ENCODE peak calls at places on chromosomes 16 and 17, in seven cellular contexts. M is ascending aorta, N is BJ, E is psoas muscle, D is fibroblast of the aortic adventitia, A is GM10248, J is right atrium auricular region. Y is an unnamed sample.

GRCh38 chr16:749010-749409 is 8.2 kb upstream of the CIAO3 start:
- DNase-seq in M (no peak), N (peak), E (no peak), D (peak), A (no peak), J (no peak), Y (no peak)

GRCh38 chr17:32757963-32758362 is 119.0 kb downstream of the MYO1D start:
- DNase-seq in M (no peak), N (peak), E (no peak), D (no peak), A (no peak), J (no peak), Y (no peak)

GRCh38 chr16:87697256-87697655 is 68.5 kb downstream of the KLHDC4 start:
- DNase-seq in M (no peak), N (no peak), E (no peak), D (no peak), A (no peak), J (no peak), Y (no peak)

GRCh38 chr17:62888148-62888547 is 77.9 kb upstream of the TANC2 start:
- DNase-seq in M (no peak), N (no peak), E (no peak), D (no peak), A (no peak), J (no peak), Y (no peak)

GRCh38 chr16:12435730-12436129 is 368.0 kb downstream of the CPPED1 start:
- DNase-seq in M (no peak), N (no peak), E (no peak), D (no peak), A (no peak), J (no peak), Y (no peak)

GRCh38 chr17:72518810-72519597 is 398.2 kb downstream of the SOX9 start:
- DNase-seq in M (no peak), N (no peak), E (no peak), D (no peak), A (no peak), J (no peak), Y (no peak)

GRCh38 chr17:28714281-28714680 is 2.6 kb upstream of the PROCA1 start:
- DNase-seq in M (no peak), N (no peak), E (no peak), D (no peak), A (no peak), J (no peak), Y (no peak)

GRCh38 chr16:58684001-58684353 is 593 bp downstream of the SLC38A7 start:
- DNase-seq in M (no peak), N (no peak), E (no peak), D (peak), A (no peak), J (no peak), Y (no peak)

GRCh38 chr16:66695935-66696668 is 441 bp downstream of the CMTM4 start:
- DNase-seq in M (no peak), N (no peak), E (peak), D (no peak), A (no peak), J (no peak), Y (no peak)

GRCh38 chr17:38538906-38539305 is 66.8 kb downstream of the SRCIN1 start:
- DNase-seq in M (no peak), N (no peak), E (no peak), D (no peak), A (no peak), J (no peak), Y (no peak)

GRCh38 chr16:4370570-4371480 is 823 bp upstream of the VASN start:
- DNase-seq in M (peak), N (no peak), E (peak), D (peak), A (no peak), J (peak), Y (no peak)

GRCh38 chr17:31216053-31216751 is 80.8 kb downstream of the OMG start:
- DNase-seq in M (no peak), N (peak), E (no peak), D (peak), A (peak), J (no peak), Y (no peak)

GRCh38 chr17:17528696-17529652 is 32.8 kb upstream of the RASD1 start:
- DNase-seq in M (no peak), N (no peak), E (peak), D (no peak), A (no peak), J (no peak), Y (no peak)

GRCh38 chr16:52649870-52650269 is 102.9 kb upstream of the TOX3 start:
- DNase-seq in M (no peak), N (no peak), E (no peak), D (no peak), A (no peak), J (no peak), Y (no peak)

GRCh38 chr16:49498241-49499017 is 124.8 kb downstream of the C16orf78 start:
- DNase-seq in M (no peak), N (no peak), E (no peak), D (no peak), A (no peak), J (no peak), Y (no peak)

GRCh38 chr16:88651276-88651988 is 579 bp upstream of the CYBA start:
- DNase-seq in M (peak), N (no peak), E (peak), D (no peak), A (peak), J (no peak), Y (no peak)

GRCh38 chr17:62562656-62563055 is 64.8 kb upstream of the MRC2 start:
- DNase-seq in M (no peak), N (no peak), E (no peak), D (peak), A (no peak), J (no peak), Y (no peak)

GRCh38 chr17:50935201-50936124 is 69.3 kb upstream of the TOB1 start:
- DNase-seq in M (peak), N (no peak), E (peak), D (no peak), A (no peak), J (no peak), Y (no peak)

GRCh38 chr17:33896309-33896708 is 358.8 kb upstream of the CCL2 start:
- DNase-seq in M (no peak), N (no peak), E (no peak), D (no peak), A (no peak), J (no peak), Y (no peak)

GRCh38 chr16:58440094-58440493 is 47.8 kb downstream of the GINS3 start:
- DNase-seq in M (no peak), N (no peak), E (no peak), D (peak), A (no peak), J (no peak), Y (no peak)

GRCh38 chr16:17474037-17474436 is 3.3 kb upstream of the XYLT1 start:
- DNase-seq in M (no peak), N (no peak), E (peak), D (no peak), A (no peak), J (no peak), Y (no peak)

GRCh38 chr16:64202571-64202970 is 919.3 kb downstream of the CDH11 start:
- DNase-seq in M (no peak), N (no peak), E (no peak), D (no peak), A (no peak), J (no peak), Y (no peak)

GRCh38 chr16:88850531-88851199 is 6.1 kb downstream of the GALNS start:
- DNase-seq in M (no peak), N (no peak), E (no peak), D (no peak), A (no peak), J (no peak), Y (no peak)

GRCh38 chr16:14351647-14352046 is 278.4 kb downstream of the PARN start:
- DNase-seq in M (no peak), N (no peak), E (no peak), D (no peak), A (no peak), J (no peak), Y (no peak)

GRCh38 chr16:50021509-50021908 is 3.5 kb upstream of the CNEP1R1 start:
- DNase-seq in M (no peak), N (no peak), E (no peak), D (no peak), A (no peak), J (no peak), Y (no peak)

GRCh38 chr17:8476741-8477140 is 41.1 kb downstream of the NDEL1 start:
- DNase-seq in M (no peak), N (no peak), E (no peak), D (no peak), A (no peak), J (no peak), Y (no peak)

GRCh38 chr16:70789231-70789926 is 11.6 kb downstream of the VAC14 start:
- DNase-seq in M (no peak), N (no peak), E (peak), D (peak), A (no peak), J (peak), Y (no peak)

GRCh38 chr16:56789360-56789759 is 59.4 kb downstream of the NUP93 start:
- DNase-seq in M (no peak), N (no peak), E (no peak), D (peak), A (no peak), J (no peak), Y (no peak)
- TF ChIP-seq CTCF in M (no peak), N (peak), E (peak), D (peak), A (peak), J (peak), Y (peak)

GRCh38 chr16:78206623-78207223 is 107.3 kb downstream of the WWOX start:
- DNase-seq in M (no peak), N (no peak), E (no peak), D (no peak), A (no peak), J (no peak), Y (no peak)

GRCh38 chr16:78200023-78200389 is 100.6 kb downstream of the WWOX start:
- DNase-seq in M (no peak), N (no peak), E (no peak), D (no peak), A (no peak), J (no peak), Y (no peak)

GRCh38 chr16:78200623-78201096 is 101.2 kb downstream of the WWOX start:
- DNase-seq in M (no peak), N (no peak), E (no peak), D (no peak), A (no peak), J (no peak), Y (no peak)

GRCh38 chr16:78210305-78210704 is 110.9 kb downstream of the WWOX start:
- DNase-seq in M (no peak), N (no peak), E (no peak), D (peak), A (no peak), J (no peak), Y (no peak)

DNA sequence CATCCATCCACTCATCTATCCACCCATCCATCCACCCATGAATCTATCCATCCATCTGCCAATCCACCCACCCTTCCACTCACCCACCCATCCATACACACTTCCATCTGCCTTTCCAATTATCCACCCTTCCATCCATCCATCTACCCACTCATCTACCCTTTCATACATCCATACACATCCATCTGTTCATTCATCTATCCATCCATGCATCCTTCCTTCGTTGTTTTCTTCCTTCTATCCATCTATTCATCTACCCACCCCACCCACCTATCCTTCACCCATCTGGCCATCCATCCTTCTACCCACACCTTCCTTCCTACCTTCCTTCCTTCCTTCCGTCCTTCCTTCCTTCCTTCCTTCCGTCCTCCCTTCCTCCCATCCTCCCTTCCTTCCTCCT is 106.1 kb downstream of the WWOX start:
- DNase-seq in M (no peak), N (no peak), E (no peak), D (no peak), A (no peak), J (no peak), Y (no peak)
- TF ChIP-seq CTCF in M (no peak), N (no peak), E (no peak), D (no peak), A (no peak), J (no peak), Y (no peak)

DNA sequence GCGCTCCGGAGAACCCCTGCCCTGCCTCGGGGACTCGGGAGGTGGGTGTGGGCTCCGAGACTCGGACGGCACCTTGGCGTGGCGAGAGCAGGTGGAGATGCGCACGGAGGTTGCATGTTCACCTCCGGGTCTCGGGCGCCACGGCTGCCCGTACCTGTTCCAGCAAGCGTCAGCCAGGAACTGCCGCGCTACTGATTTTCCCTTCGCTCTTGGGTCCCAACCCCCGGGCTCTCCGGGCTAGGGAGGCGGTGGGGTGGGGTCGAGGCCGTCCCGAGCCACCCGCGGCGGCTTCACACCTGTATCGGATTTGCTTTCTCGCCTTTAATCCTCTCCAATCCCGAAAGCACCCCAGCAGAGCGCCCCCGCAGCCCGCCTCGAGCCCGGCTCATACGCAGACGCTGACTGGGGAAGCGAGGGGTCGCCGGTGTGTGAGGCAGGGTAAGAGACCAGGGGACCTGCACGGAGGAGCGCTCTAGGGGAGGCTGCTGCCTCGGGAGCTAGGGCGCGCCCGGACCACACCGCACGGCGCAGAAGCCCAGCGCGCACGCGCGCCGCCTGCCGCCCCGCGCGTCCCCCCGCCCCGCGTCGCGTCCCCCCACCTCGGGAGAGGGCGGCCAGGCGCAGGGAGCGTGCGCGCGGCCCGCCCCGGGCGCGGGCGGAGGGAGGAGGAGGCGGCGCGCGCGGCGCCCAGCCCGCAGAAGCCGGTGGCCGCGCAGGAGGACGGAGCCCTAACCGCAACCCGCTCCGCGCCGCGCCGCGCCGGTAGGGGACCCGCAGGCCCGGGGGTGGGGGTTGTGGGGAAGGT is at the start of gene DUSP14:
- DNase-seq in M (peak), N (peak), E (peak), D (peak), A (peak), J (peak), Y (peak)
- TF ChIP-seq CTCF in M (no peak), N (peak), E (no peak), D (no peak), A (no peak), J (no peak), Y (no peak)

DNA sequence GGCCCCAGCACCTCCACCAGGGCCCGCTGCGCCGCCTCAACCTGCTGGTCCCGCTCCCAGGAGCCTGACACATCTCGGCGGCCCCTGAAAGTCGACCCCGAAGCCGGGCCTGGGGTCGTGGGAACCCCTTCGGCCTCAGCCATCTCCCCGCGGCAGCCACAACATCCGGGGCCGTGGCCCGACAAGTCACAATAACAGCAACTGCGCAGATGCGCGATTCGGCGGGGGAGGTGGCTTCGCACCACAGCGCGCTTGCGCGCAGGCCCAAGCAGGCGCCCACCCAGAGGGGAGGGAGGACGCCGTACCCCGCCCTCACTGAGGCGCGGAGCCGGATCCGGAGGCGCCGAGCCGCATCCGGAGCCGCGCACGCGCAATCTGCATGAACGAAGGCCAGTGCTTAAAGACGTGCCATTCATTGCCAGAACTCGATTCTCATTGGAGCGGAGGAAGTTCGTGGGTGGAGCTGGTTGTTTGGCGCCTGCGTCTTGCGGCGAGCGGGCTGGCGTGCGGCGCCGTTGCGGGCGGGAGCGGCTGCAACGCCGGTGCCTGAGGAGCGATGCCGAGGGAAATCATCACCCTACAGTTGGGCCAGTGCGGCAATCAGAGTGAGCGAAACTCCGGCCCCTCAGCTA is at the start of the genes RETREG3 and TUBG1:
- DNase-seq in M (peak), N (peak), E (peak), D (peak), A (peak), J (peak), Y (peak)
- TF ChIP-seq CTCF in M (peak), N (peak), E (peak), D (peak), A (no peak), J (peak), Y (peak)

GRCh38 chr16:69565611-69566436 is at the start of gene NFAT5:
- DNase-seq in M (peak), N (peak), E (peak), D (peak), A (peak), J (peak), Y (peak)
- TF ChIP-seq CTCF in M (peak), N (peak), E (peak), D (no peak), A (no peak), J (no peak), Y (no peak)

DNA sequence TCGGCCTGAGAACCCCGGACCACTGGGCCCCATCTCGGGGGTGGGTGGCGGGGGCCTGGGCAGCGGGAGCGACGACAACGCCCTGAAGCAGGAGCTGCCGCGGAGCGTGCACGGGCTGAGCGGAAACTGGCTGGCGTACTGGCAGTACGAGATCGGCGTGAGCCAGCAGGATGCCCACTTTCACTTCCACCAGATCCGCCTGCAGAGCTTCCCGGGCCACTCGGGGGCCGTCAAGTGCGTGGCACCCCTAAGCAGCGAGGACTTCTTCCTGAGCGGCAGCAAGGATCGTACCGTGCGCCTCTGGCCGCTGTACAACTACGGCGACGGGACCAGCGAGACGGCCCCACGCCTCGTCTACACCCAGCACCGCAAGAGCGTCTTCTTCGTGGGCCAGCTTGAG is 8.9 kb upstream of the SERPINF2 start:
- DNase-seq in M (no peak), N (no peak), E (peak), D (no peak), A (no peak), J (no peak), Y (no peak)
- TF ChIP-seq CTCF in M (no peak), N (no peak), E (no peak), D (no peak), A (no peak), J (no peak), Y (no peak)

GRCh38 chr16:73527191-73527590 is 479.3 kb upstream of the ZFHX3 start:
- DNase-seq in M (no peak), N (no peak), E (no peak), D (no peak), A (no peak), J (no peak), Y (peak)
- TF ChIP-seq CTCF in M (no peak), N (no peak), E (no peak), D (no peak), A (peak), J (no peak), Y (peak)

GRCh38 chr17:3603870-3604259 is 5.3 kb downstream of the TRPV1 start:
- DNase-seq in M (no peak), N (no peak), E (no peak), D (no peak), A (no peak), J (no peak), Y (no peak)

GRCh38 chr17:3598078-3598477 is 11.1 kb downstream of the TRPV1 start:
- DNase-seq in M (no peak), N (no peak), E (no peak), D (no peak), A (no peak), J (no peak), Y (no peak)

GRCh38 chr17:3600529-3601205 is 8.5 kb downstream of the TRPV1 start:
- DNase-seq in M (no peak), N (no peak), E (no peak), D (no peak), A (no peak), J (no peak), Y (no peak)

GRCh38 chr17:3603119-3603869 is 5.9 kb downstream of the TRPV1 start:
- DNase-seq in M (no peak), N (peak), E (no peak), D (peak), A (no peak), J (no peak), Y (no peak)

DNA sequence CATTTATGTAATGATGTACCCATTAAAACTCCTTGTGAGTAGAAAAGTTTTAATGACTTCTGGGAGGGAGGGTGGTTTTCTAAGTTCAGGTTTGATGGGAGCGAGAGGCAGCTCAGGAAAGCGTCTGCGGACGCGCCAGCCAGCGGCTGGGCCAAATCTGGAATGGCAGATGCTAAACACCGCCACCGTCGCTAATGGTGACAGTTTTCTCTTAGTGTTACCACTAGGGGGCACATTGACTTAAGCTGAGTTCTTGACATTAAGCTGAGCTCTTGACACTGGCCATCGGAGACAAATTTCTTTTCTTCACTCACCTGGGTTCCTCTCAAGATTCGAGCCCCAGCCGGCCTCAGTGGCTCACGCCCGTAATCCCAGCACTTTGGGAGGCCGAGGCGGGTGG is 6.7 kb downstream of the TRPV1 start:
- DNase-seq in M (no peak), N (no peak), E (no peak), D (peak), A (no peak), J (no peak), Y (no peak)
- TF ChIP-seq CTCF in M (no peak), N (peak), E (peak), D (peak), A (peak), J (peak), Y (peak)